ENCODE peak calls at places on chromosomes 7 and 10, in four cellular contexts. B is A549, H is K562, P is HepG2. I is an unnamed sample.

GRCh38 chr10:117411440-117412428 is 36.5 kb upstream of the PDZD8 start:
- DNase-seq in P (no peak), H (peak), B (no peak), I (no peak)

GRCh38 chr7:75639071-75639892 is 99.5 kb downstream of the HIP1 start:
- DNase-seq in H (peak), B (no peak), P (no peak), I (peak)

GRCh38 chr10:101615760-101616116 is 27.6 kb downstream of the DPCD start:
- DNase-seq in P (no peak), B (no peak), H (no peak), I (no peak)

GRCh38 chr7:88037050-88037449 is 103.0 kb downstream of the ADAM22 start:
- DNase-seq in H (no peak), P (no peak), B (no peak), I (no peak)

GRCh38 chr10:14466256-14466655 is 135.5 kb upstream of the FRMD4A start:
- DNase-seq in H (no peak), P (no peak), B (no peak), I (no peak)

GRCh38 chr7:149468208-149468607 is 7.3 kb upstream of the ZNF777 start:
- DNase-seq in H (no peak), B (no peak), P (no peak), I (no peak)

GRCh38 chr10:129580010-129580409 is 113.0 kb downstream of the MGMT start:
- DNase-seq in P (no peak), H (no peak), B (no peak), I (no peak)

GRCh38 chr7:106767498-106768323 is 97.4 kb upstream of the PIK3CG start:
- DNase-seq in H (no peak), P (no peak), B (no peak), I (no peak)

GRCh38 chr7:75945297-75946168 is 30.6 kb downstream of the POR start:
- DNase-seq in H (peak), P (peak), B (no peak), I (no peak)

GRCh38 chr10:4688620-4689019 is 137.4 kb upstream of the AKR1E2 start:
- DNase-seq in H (no peak), P (no peak), B (no peak), I (no peak)

GRCh38 chr10:125414998-125415397 is 254.6 kb upstream of the CTBP2 start:
- DNase-seq in B (no peak), P (no peak), H (no peak), I (no peak)

GRCh38 chr7:142795339-142795863 is 24.6 kb downstream of the PRSS2 start:
- DNase-seq in H (no peak), P (no peak), B (no peak), I (peak)

GRCh38 chr10:119378737-119379067 is 163.8 kb downstream of the RGS10 start:
- DNase-seq in P (no peak), B (no peak), H (peak), I (no peak)

GRCh38 chr7:23530355-23530754 is 1.4 kb downstream of the TRA2A start:
- DNase-seq in P (peak), B (peak), H (peak), I (no peak)

GRCh38 chr7:135853499-135853898 is 104.9 kb upstream of the FAM180A start:
- DNase-seq in P (no peak), B (no peak), H (no peak), I (no peak)

GRCh38 chr7:94396044-94396443 is 1.3 kb downstream of the COL1A2 start:
- DNase-seq in B (no peak), P (no peak), H (peak), I (no peak)

GRCh38 chr10:84352251-84352842 is 24.0 kb downstream of the CCSER2 start:
- DNase-seq in B (peak), P (peak), H (peak), I (peak)

GRCh38 chr7:105429746-105430612 is 41.3 kb upstream of the SRPK2 start:
- DNase-seq in B (peak), P (peak), H (peak), I (peak)

GRCh38 chr10:6089334-6090219 is 743 bp downstream of the RBM17 start:
- DNase-seq in H (no peak), B (no peak), P (peak), I (peak)

GRCh38 chr7:30681262-30682130 is 760 bp downstream of the CRHR2 start:
- DNase-seq in H (no peak), B (no peak), P (no peak), I (peak)

GRCh38 chr7:107441576-107442422 is 28.1 kb upstream of the GPR22 start:
- DNase-seq in B (no peak), P (no peak), H (no peak), I (no peak)

GRCh38 chr7:20647051-20647450 is 31.6 kb downstream of the ABCB5 start:
- DNase-seq in P (no peak), H (no peak), B (no peak), I (no peak)

GRCh38 chr7:20653636-20654035 is 38.2 kb downstream of the ABCB5 start:
- DNase-seq in P (no peak), H (no peak), B (no peak), I (no peak)

GRCh38 chr7:20647908-20648776 is 32.7 kb downstream of the ABCB5 start:
- DNase-seq in B (peak), H (peak), P (peak), I (peak)

GRCh38 chr7:20650782-20651181 is 35.3 kb downstream of the ABCB5 start:
- DNase-seq in H (no peak), P (no peak), B (no peak), I (peak)

DNA sequence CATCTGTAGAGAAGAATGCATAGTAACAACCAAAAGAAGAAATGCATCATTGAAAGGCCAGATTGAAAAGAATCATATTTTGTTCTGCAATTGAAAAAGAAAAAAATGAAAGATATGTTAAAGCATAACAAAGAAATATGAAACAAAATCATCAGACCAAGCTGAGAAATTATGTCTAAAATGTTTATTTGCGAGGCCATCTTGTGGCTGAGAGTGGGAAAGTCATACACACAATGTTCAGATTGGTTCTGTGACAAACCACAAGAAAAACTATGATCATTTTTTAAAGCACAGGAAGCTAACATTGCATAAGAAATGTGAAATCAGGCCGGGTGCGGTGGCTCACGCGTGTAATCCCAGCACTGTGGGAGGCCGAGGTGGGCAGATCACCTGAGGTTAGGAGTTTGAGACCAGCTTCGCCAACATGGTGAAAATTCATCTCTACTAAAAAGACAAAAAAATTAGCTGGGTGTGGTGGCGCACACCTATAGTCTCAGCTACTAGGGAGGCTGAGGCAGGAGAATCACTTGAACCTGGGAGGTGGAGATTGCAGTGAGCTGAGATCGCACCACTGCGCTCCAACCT is 36.6 kb downstream of the ABCB5 start:
- DNase-seq in P (no peak), H (no peak), B (peak), I (no peak)
- TF ChIP-seq NR3C1 in P (no peak), H (no peak), B (no peak), I (no peak)

DNA sequence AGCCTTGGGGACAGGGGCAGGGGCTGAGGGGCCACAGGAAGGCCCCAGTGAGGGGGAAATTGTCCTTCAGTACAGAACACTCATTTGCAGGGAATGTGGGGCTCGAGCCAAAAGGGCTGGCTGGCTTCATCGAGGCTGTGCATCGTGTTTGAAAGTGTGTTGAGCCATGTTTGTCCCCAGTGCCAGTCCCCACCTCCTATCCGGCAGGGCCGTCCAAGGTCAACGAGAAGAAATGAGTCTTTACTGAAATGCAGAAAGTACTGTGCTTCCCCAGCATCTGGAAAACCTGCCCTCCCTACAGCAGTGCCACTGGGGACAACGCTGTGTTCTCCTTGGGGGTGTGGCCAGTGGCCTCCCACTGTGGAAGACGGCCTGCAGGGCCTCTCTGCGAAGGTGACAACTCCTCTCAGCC is 214.1 kb downstream of the KLF6 start:
- DNase-seq in H (no peak), B (no peak), P (no peak), I (no peak)
- TF ChIP-seq NR3C1 in H (no peak), B (no peak), P (no peak), I (no peak)

DNA sequence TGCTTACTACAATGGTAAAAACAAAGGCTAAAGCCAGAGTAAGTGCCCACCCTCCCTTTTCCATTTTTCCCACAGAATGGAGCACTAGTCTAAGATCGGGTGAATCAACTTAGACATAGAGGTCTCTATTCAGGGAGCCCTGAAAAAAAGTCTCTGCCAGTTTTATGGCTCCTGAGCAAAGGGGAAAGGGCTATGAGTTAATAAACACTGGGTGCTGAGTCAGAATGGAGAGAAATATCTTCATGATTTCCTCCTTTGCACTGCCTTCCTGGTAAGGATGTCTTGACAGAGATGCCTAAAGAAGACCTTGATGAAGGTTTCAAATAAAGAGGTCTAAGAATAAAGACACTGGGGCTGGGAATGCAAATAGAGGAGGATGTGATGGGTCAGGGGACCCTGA is 607.4 kb upstream of the MBL2 start:
- DNase-seq in B (no peak), H (no peak), P (no peak), I (no peak)
- TF ChIP-seq NR3C1 in B (no peak), H (no peak), P (no peak), I (no peak)

DNA sequence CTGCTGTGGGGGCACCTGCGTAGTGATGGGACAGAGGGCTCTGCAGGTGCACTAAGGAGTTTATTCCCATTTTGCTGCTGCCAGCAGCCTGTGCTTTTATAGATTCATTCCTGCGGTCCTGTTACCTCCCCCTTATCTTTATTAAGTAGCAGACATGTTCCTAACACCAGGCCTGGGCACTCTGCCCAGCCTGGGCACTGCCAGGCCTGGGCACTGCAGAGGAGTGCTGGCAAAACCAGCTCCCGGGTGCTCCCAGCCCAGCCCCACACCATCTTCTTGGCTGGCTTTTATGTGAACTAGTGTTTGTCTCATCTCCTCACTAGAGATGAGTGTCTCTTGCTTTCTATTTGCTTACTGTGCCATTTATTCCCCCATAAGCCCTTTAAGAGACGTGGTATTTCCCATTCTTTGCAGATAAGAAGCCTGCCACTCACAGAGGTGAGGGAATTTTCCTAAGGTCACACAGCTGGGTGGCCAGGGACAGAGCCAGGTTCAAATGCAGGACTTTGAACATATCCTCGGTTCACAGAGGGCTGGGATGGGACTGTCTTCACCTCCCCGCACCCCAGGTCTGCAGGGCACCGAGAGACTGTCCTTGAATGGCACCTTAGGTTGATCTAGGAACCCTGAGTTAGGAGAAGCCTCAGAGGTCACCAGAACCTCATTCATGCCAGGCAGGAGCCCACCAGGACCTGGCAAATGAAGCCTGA is 14.6 kb upstream of the DRGX start:
- DNase-seq in H (no peak), P (no peak), B (no peak), I (no peak)
- TF ChIP-seq NR3C1 in H (no peak), P (no peak), B (no peak), I (no peak)

GRCh38 chr7:1667566-1668485 is 2.3 kb upstream of the ELFN1 start:
- DNase-seq in H (peak), P (no peak), B (no peak), I (peak)

GRCh38 chr7:1668486-1668931 is 1.6 kb upstream of the ELFN1 start:
- DNase-seq in H (no peak), P (no peak), B (peak), I (no peak)

GRCh38 chr7:1666251-1666778 is 3.8 kb upstream of the ELFN1 start:
- DNase-seq in B (peak), H (peak), P (no peak), I (no peak)

GRCh38 chr7:1665721-1666250 is 4.3 kb upstream of the ELFN1 start:
- DNase-seq in P (no peak), B (no peak), H (peak), I (no peak)

GRCh38 chr7:1666779-1667565 is 3.1 kb upstream of the ELFN1 start:
- DNase-seq in H (peak), B (peak), P (no peak), I (no peak)
- TF ChIP-seq NR3C1 in H (no peak), B (no peak), P (no peak), I (no peak)

GRCh38 chr7:102415685-102416225 is 17.6 kb upstream of the ORAI2 start:
- DNase-seq in P (no peak), H (peak), B (no peak), I (no peak)
- TF ChIP-seq NR3C1 in P (no peak), H (no peak), B (no peak), I (no peak)

DNA sequence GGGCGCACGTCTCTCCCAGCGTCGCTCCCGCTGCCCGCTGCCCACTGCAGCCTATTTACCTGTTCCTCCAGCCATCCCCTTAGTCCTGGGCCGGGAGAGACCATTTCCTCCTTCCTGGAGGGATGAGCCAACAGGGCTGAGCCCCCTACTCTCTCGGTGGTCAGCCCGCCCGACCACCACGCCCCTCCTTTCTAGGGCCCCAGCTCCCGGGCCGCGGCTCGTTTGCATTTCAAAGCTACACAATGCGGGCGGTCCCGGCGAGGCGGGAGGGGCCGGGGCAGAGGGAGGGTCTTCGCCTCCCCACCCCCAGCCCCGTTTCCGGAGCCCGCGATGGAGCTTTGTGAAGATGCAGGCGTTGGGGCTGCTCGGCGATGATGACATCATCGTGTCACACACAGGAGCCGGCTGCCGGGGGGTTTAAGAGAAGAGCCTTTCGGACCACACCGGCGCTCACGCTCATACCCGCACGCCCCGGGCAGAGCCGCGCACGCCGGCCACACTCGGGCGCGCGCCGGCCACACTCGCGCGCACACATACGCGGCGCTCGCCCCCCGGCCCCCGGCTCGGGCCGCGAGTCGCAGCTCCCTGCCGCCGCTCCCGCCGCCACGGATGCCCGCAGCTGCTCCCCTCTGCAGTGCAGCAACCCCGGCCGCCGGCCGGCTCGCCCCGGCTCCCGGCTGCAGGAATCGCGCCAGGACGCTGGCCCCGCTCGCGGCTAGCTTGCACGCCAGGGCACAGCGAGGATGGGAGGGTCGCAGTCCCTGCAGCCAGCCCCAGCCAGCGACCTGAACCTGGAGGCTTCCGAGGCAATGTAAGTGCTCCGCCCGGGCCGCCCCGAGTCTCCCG is 107.7 kb upstream of the BTBD16 start:
- DNase-seq in H (no peak), P (no peak), B (no peak), I (peak)
- TF ChIP-seq NR3C1 in H (no peak), P (no peak), B (no peak), I (no peak)